ENCODE peak calls at places on chromosomes 5 and 9, in eight cellular contexts. A is IMR-90, E is H9, K is mammary epithelial cell, C is neural progenitor cell, T is keratinocyte, X is osteoblast, P is SK-N-SH. J is an unnamed sample.
A peak's percentile ranks its signal among the peaks of the same experiment; 100 is the strongest.

GRCh38 chr5:87020099-87020934 is 247.4 kb upstream of the RASA1 start:
- DNase-seq in K (peak; percentile 13), E (peak; percentile 47), X (peak; percentile 81), P (no peak), A (peak; percentile 16), T (no peak), C (peak; percentile 59), J (peak; percentile 28)

GRCh38 chr5:60350794-60351193 is 349.2 kb downstream of the DEPDC1B start:
- DNase-seq in C (no peak), T (no peak), A (no peak), P (no peak), K (no peak), X (no peak), E (no peak), J (no peak)

GRCh38 chr5:61053937-61054336 is 108.3 kb downstream of the SMIM15 start:
- DNase-seq in A (peak; percentile 25), C (no peak), X (no peak), T (no peak), E (no peak), K (peak; percentile 34), P (no peak), J (no peak)

GRCh38 chr9:88534456-88535225 is at the start of gene NXNL2:
- DNase-seq in X (peak; percentile 96), E (peak; percentile 93), P (peak; percentile 95), A (peak; percentile 82), T (no peak), K (peak; percentile 56), C (peak; percentile 87), J (peak; percentile 82)

GRCh38 chr5:54718647-54719046 is 201.1 kb downstream of the SNX18 start:
- DNase-seq in X (peak; percentile 34), K (no peak), P (no peak), C (no peak), A (no peak), E (no peak), T (no peak), J (peak; percentile 72)

GRCh38 chr9:91978739-91979414 is 28.8 kb upstream of the ROR2 start:
- DNase-seq in P (no peak), K (peak; percentile 62), X (peak; percentile 86), T (no peak), A (peak; percentile 93), E (peak; percentile 61), C (peak; percentile 71), J (peak; percentile 75)

GRCh38 chr5:113232246-113232645 is 202.5 kb downstream of the TSSK1B start:
- DNase-seq in K (peak; percentile 76), A (no peak), P (no peak), E (no peak), T (peak; percentile 44), X (peak; percentile 86), C (no peak), J (peak; percentile 70)

GRCh38 chr5:34998058-34998789 is 49.5 kb downstream of the AGXT2 start:
- DNase-seq in T (no peak), K (peak; percentile 4), C (no peak), P (no peak), X (no peak), A (peak; percentile 66), E (no peak), J (peak; percentile 58)

GRCh38 chr9:111839981-111840380 is 45.2 kb upstream of the SHOC1 start:
- DNase-seq in C (no peak), E (no peak), P (no peak), T (no peak), K (no peak), X (no peak), A (peak; percentile 70), J (peak; percentile 72)

GRCh38 chr9:78143281-78144007 is 92.4 kb upstream of the CEP78 start:
- DNase-seq in X (no peak), E (no peak), A (no peak), P (no peak), T (no peak), C (peak; percentile 45), K (no peak), J (no peak)

GRCh38 chr5:156420665-156421064 is 93.7 kb downstream of the SGCD start:
- DNase-seq in C (no peak), K (no peak), T (no peak), X (no peak), P (no peak), A (peak; percentile 20), E (no peak), J (no peak)

GRCh38 chr5:140041492-140042421 is 1.3 kb downstream of the NRG2 start:
- DNase-seq in E (peak; percentile 55), T (peak; percentile 5), P (peak; percentile 83), C (peak; percentile 64), X (peak; percentile 91), A (peak; percentile 12), K (peak; percentile 66), J (peak; percentile 40)

GRCh38 chr9:99445377-99445891 is 223.4 kb downstream of the SEC61B start:
- DNase-seq in P (no peak), K (peak; percentile 85), X (peak; percentile 62), E (no peak), A (peak; percentile 90), C (no peak), T (peak; percentile 60), J (peak; percentile 79)

GRCh38 chr5:73666891-73667290 is 40.9 kb downstream of the ARHGEF28 start:
- DNase-seq in P (no peak), A (no peak), E (no peak), T (no peak), K (no peak), X (no peak), C (no peak), J (no peak)

GRCh38 chr9:89024727-89025126 is 33.5 kb downstream of the S1PR3 start:
- DNase-seq in X (no peak), E (no peak), C (no peak), K (no peak), T (no peak), A (no peak), P (no peak), J (no peak)

GRCh38 chr5:66015296-66015960 is 89.1 kb downstream of the ERBIN start:
- DNase-seq in K (no peak), A (peak; percentile 10), P (no peak), T (no peak), X (no peak), C (no peak), E (no peak), J (no peak)

GRCh38 chr9:101323129-101323528 is 61.7 kb downstream of the BAAT start:
- DNase-seq in E (no peak), X (no peak), A (no peak), C (no peak), K (no peak), P (no peak), T (no peak), J (no peak)

GRCh38 chr9:109862452-109862851 is 82.5 kb downstream of the PALM2AKAP2 start:
- DNase-seq in E (no peak), T (no peak), K (no peak), X (no peak), P (no peak), C (no peak), A (no peak), J (no peak)
- TF ChIP-seq CTCF in E (peak; percentile 27), T (no peak), K (no peak), X (no peak), P (no peak), C (no peak), A (no peak), J (peak; percentile 18)

GRCh38 chr9:14343236-14343947 is 29.5 kb upstream of the NFIB start:
- DNase-seq in T (no peak), P (peak; percentile 16), A (no peak), C (no peak), X (no peak), E (no peak), K (no peak), J (no peak)

GRCh38 chr9:14340994-14341393 is 27.1 kb upstream of the NFIB start:
- DNase-seq in P (no peak), A (no peak), X (no peak), K (no peak), C (no peak), E (no peak), T (no peak), J (no peak)

GRCh38 chr9:14341437-14342133 is 27.6 kb upstream of the NFIB start:
- DNase-seq in X (no peak), K (no peak), A (no peak), E (no peak), T (no peak), C (no peak), P (no peak), J (no peak)

GRCh38 chr9:14343948-14344547 is 30.1 kb upstream of the NFIB start:
- DNase-seq in C (peak; percentile 76), K (no peak), E (no peak), A (no peak), P (peak; percentile 38), T (no peak), X (no peak), J (no peak)

GRCh38 chr9:14342746-14343145 is 28.8 kb upstream of the NFIB start:
- DNase-seq in A (no peak), K (no peak), T (no peak), X (no peak), C (no peak), P (no peak), E (no peak), J (no peak)
- H3K27ac ChIP-seq in A (no peak overlapping the region), K (no peak overlapping the region), T (no peak overlapping the region), X (no peak overlapping the region), C (no peak overlapping the region), P (no peak overlapping the region), E (no peak overlapping the region), J (no peak overlapping the region)

GRCh38 chr9:136712690-136713554 is 550 bp downstream of the DIPK1B start:
- DNase-seq in K (no peak), T (no peak), P (peak; percentile 77), E (peak; percentile 37), A (no peak), X (peak; percentile 88), C (peak; percentile 59), J (no peak)

GRCh38 chr9:136714876-136715239 is 2.5 kb downstream of the DIPK1B start:
- DNase-seq in K (no peak), T (no peak), A (no peak), E (no peak), P (no peak), X (peak; percentile 85), C (no peak), J (no peak)

GRCh38 chr9:136714096-136714875 is 1.9 kb downstream of the DIPK1B start:
- DNase-seq in C (no peak), X (peak; percentile 79), P (no peak), A (no peak), K (no peak), E (no peak), T (no peak), J (no peak)

GRCh38 chr9:136711751-136712689 is at the start of gene DIPK1B:
- DNase-seq in E (peak; percentile 75), K (no peak), P (peak; percentile 100), X (peak; percentile 94), T (no peak), C (peak; percentile 90), A (no peak), J (no peak)

GRCh38 chr9:136713555-136713949 is 1.2 kb downstream of the DIPK1B start:
- DNase-seq in E (peak; percentile 33), K (no peak), X (peak; percentile 85), C (no peak), P (peak; percentile 80), T (no peak), A (no peak), J (no peak)
- H3K4me2 ChIP-seq in E (peak overlapping the region; percentile 70), K (no peak overlapping the region), X (no peak overlapping the region), C (peak overlapping the region; percentile 98), P (peak overlapping the region; percentile 90), T (no peak overlapping the region), A (no peak overlapping the region), J (no peak overlapping the region)

DNA sequence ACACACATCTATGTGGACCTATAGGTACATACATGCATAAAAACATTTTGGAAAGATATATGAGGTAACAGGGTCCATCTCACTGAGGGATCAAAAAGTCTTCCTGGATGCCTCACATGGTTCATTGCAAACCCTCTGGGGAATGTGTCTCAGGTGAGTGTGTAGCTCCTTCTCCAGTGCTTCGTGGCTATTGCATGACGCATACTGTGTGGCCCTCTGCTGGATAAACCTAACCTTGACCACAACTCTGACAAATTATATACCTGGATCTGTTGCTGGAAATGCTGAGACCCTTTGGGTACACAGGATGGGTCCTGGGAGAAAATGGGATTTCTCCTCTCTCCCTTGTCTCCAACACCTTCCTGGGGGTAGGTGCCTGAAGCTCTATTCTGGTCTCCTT is 91.9 kb downstream of the JAKMIP2 start:
- DNase-seq in E (peak; percentile 60), A (peak; percentile 1), X (no peak), P (no peak), K (peak; percentile 50), T (no peak), C (no peak), J (peak; percentile 10)
- TF ChIP-seq CTCF in E (peak; percentile 66), A (no peak), X (no peak), P (peak; percentile 11), K (peak; percentile 50), T (peak; percentile 57), C (no peak), J (no peak)